ENCODE peak calls at places on chromosomes 7 and 10, in eight cellular contexts. E is H9; V is AG20443; K is activated CD8-positive, alpha-beta memory T cell treated with anti-CD3 and anti-CD28 coated beads for 48 hours; Q is T follicular helper cell; R is caudate nucleus; X is T-helper 1 cell; C is HFFc6. P is an unnamed sample.

GRCh38 chr7:100895701-100895955 is at the start of gene ACHE:
- DNase-seq in V (no peak), E (no peak), K (no peak), Q (no peak), X (no peak), R (no peak), C (no peak), P (peak)

GRCh38 chr7:130935564-130936157 is 201.7 kb upstream of the KLF14 start:
- DNase-seq in C (no peak), K (no peak), X (no peak), R (no peak), Q (no peak), V (no peak), E (no peak), P (no peak)

GRCh38 chr7:127598318-127598717 is 4.8 kb downstream of the FSCN3 start:
- DNase-seq in E (peak), R (no peak), V (no peak), X (no peak), Q (no peak), K (no peak), C (peak), P (peak)

GRCh38 chr10:119933179-119933578 is 40.6 kb downstream of the SEC23IP start:
- DNase-seq in C (no peak), X (no peak), Q (no peak), R (no peak), K (no peak), E (no peak), V (no peak), P (no peak)

GRCh38 chr10:102395677-102396197 is at the start of gene NFKB2:
- DNase-seq in V (no peak), E (no peak), Q (no peak), K (no peak), X (no peak), C (peak), R (no peak), P (peak)

GRCh38 chr7:88337556-88337955 is 30.9 kb upstream of the STEAP4 start:
- DNase-seq in Q (no peak), X (no peak), K (no peak), C (peak), R (no peak), E (no peak), V (peak), P (no peak)

GRCh38 chr7:55549457-55549856 is 22.8 kb downstream of the VOPP1 start:
- DNase-seq in K (no peak), Q (no peak), C (no peak), E (no peak), X (no peak), V (no peak), R (no peak), P (no peak)

GRCh38 chr10:31940839-31941653 is 12.4 kb upstream of the ARHGAP12 start:
- DNase-seq in R (no peak), C (peak), E (no peak), V (peak), X (no peak), Q (no peak), K (no peak), P (peak)

GRCh38 chr7:134359787-134360432 is 43.2 kb upstream of the SLC35B4 start:
- DNase-seq in E (no peak), X (no peak), C (no peak), R (no peak), V (no peak), K (no peak), Q (no peak), P (no peak)

GRCh38 chr10:132981173-132981555 is 38.8 kb upstream of the CFAP46 start:
- DNase-seq in C (no peak), E (no peak), X (no peak), K (no peak), R (no peak), V (no peak), Q (no peak), P (no peak)

GRCh38 chr7:65477326-65477725 is 103.7 kb downstream of the ZNF92 start:
- DNase-seq in V (peak), Q (no peak), K (no peak), X (no peak), C (no peak), E (peak), R (no peak), P (no peak)

GRCh38 chr10:75111367-75111905 is at the start of gene SAMD8:
- DNase-seq in R (peak), X (peak), K (peak), E (no peak), V (peak), C (peak), Q (peak), P (peak)

GRCh38 chr7:130891254-130892094 is 157.5 kb upstream of the KLF14 start:
- DNase-seq in X (no peak), V (peak), C (peak), K (no peak), E (no peak), Q (no peak), R (no peak), P (peak)

GRCh38 chr10:74011762-74012161 is 13.8 kb downstream of the VCL start:
- DNase-seq in E (no peak), X (no peak), K (no peak), C (peak), V (no peak), Q (no peak), R (no peak), P (peak)

GRCh38 chr10:121459765-121460453 is 138.3 kb downstream of the FGFR2 start:
- DNase-seq in K (no peak), X (no peak), E (peak), R (no peak), Q (no peak), C (no peak), V (peak), P (no peak)

GRCh38 chr7:70698219-70698832 is 433.6 kb upstream of the GALNT17 start:
- DNase-seq in Q (no peak), X (no peak), C (peak), R (no peak), K (no peak), E (no peak), V (peak), P (peak)

GRCh38 chr10:103715430-103715829 is 139.9 kb downstream of the SH3PXD2A start:
- DNase-seq in R (no peak), X (no peak), K (no peak), E (no peak), C (peak), Q (no peak), V (peak), P (peak)

GRCh38 chr10:131857156-131858117 is 43.4 kb upstream of the PPP2R2D start:
- DNase-seq in K (no peak), C (no peak), V (no peak), E (peak), X (no peak), R (no peak), Q (no peak), P (no peak)

GRCh38 chr10:117804470-117805011 is 242.2 kb downstream of the RAB11FIP2 start:
- DNase-seq in R (peak), K (no peak), V (peak), E (no peak), X (no peak), C (no peak), Q (no peak), P (no peak)

GRCh38 chr10:29634764-29635625 is at the start of gene SVIL:
- DNase-seq in R (no peak), V (peak), X (no peak), E (peak), C (peak), Q (no peak), K (no peak), P (peak)

GRCh38 chr7:81603-82342 is 110.6 kb upstream of the FAM20C start:
- DNase-seq in X (no peak), R (no peak), C (no peak), K (no peak), E (no peak), V (no peak), Q (no peak), P (peak)

GRCh38 chr10:132921086-132921485 is 21.3 kb downstream of the CFAP46 start:
- DNase-seq in Q (no peak), E (no peak), C (no peak), V (no peak), X (no peak), R (no peak), K (no peak), P (no peak)

GRCh38 chr10:17375936-17376584 is 78.3 kb downstream of the ST8SIA6 start:
- DNase-seq in K (peak), E (peak), X (no peak), Q (no peak), V (peak), R (no peak), C (no peak), P (no peak)

GRCh38 chr7:68103319-68103718 is 1106.7 kb downstream of the TYW1 start:
- DNase-seq in X (no peak), V (no peak), E (no peak), C (no peak), R (no peak), Q (no peak), K (no peak), P (no peak)

GRCh38 chr7:94877731-94878670 is 29.4 kb upstream of the PPP1R9A start:
- DNase-seq in V (no peak), C (no peak), E (no peak), X (no peak), K (no peak), R (no peak), Q (no peak), P (no peak)

GRCh38 chr7:134084488-134085144 is 42.5 kb upstream of the LRGUK start:
- DNase-seq in E (no peak), Q (no peak), X (no peak), R (no peak), C (no peak), K (no peak), V (no peak), P (no peak)

GRCh38 chr10:58237014-58237830 is 30.5 kb downstream of the IPMK start:
- DNase-seq in X (no peak), R (no peak), E (no peak), Q (no peak), C (peak), V (peak), K (no peak), P (peak)

GRCh38 chr7:1548438-1548831 is 7.6 kb downstream of the TMEM184A start:
- DNase-seq in C (no peak), X (no peak), V (no peak), K (no peak), E (no peak), R (no peak), Q (no peak), P (no peak)

GRCh38 chr10:38093816-38094157 is 350 bp upstream of the ZNF37A start:
- DNase-seq in C (no peak), K (no peak), R (no peak), X (no peak), V (no peak), Q (no peak), E (no peak), P (peak)

GRCh38 chr10:23384364-23384763 is 39.8 kb upstream of the C10orf67 start:
- DNase-seq in R (no peak), K (no peak), Q (no peak), C (peak), V (peak), X (no peak), E (no peak), P (no peak)